ENCODE peak calls at places on chromosomes 4 and X, in eight cellular contexts. Z is lower lobe of right lung, X is AG10803, Q is AG04450, T is AG04449, D is endothelial cell, I is Calu3, B is astrocyte of the cerebellum. H is an unnamed sample.
A peak's percentile ranks its signal among the peaks of the same experiment; 100 is the strongest.

GRCh38 chr4:16122784-16123183 is 39.0 kb upstream of the PROM1 start:
- DNase-seq in D (no peak), B (no peak), I (no peak), T (no peak), X (no peak), Q (no peak), Z (no peak), H (no peak)

GRCh38 chr4:15847746-15848145 is 69.6 kb downstream of the CD38 start:
- DNase-seq in X (no peak), T (no peak), I (no peak), Q (no peak), D (no peak), B (no peak), Z (no peak), H (no peak)

GRCh38 chr4:177371452-177371851 is 61.8 kb downstream of the NEIL3 start:
- DNase-seq in Q (no peak), T (no peak), D (no peak), X (no peak), I (no peak), Z (no peak), B (no peak), H (no peak)

GRCh38 chr4:141153751-141154510 is 20.7 kb upstream of the RNF150 start:
- DNase-seq in Q (no peak), I (no peak), X (no peak), D (no peak), T (no peak), Z (no peak), B (no peak), H (no peak)

GRCh38 chrX:68508799-68509198 is 9.9 kb downstream of the YIPF6 start:
- DNase-seq in Q (no peak), I (no peak), T (no peak), D (no peak), Z (no peak), B (no peak), X (peak; percentile 9), H (no peak)

GRCh38 chr4:33340168-33340567 is 2620.0 kb downstream of the PCDH7 start:
- DNase-seq in Q (no peak), X (no peak), I (no peak), B (no peak), Z (no peak), D (no peak), T (no peak), H (no peak)

GRCh38 chr4:55038176-55038890 is 87.1 kb downstream of the KDR start:
- DNase-seq in B (peak; percentile 19), T (no peak), Q (no peak), I (no peak), X (peak; percentile 21), Z (no peak), D (no peak), H (no peak)

GRCh38 chr4:76687730-76688441 is 210.1 kb downstream of the SOWAHB start:
- DNase-seq in X (no peak), B (no peak), T (no peak), D (no peak), Q (no peak), Z (no peak), I (no peak), H (no peak)

GRCh38 chrX:134683351-134683750 is 25.1 kb upstream of the PLAC1 start:
- DNase-seq in D (no peak), X (no peak), B (no peak), T (no peak), I (no peak), Z (no peak), Q (no peak), H (no peak)

GRCh38 chr4:29405151-29405550 is 1315.0 kb upstream of the PCDH7 start:
- DNase-seq in T (no peak), Q (no peak), D (no peak), I (no peak), B (no peak), X (no peak), Z (no peak), H (no peak)

GRCh38 chr4:58940167-58940566 is 1830.0 kb upstream of the IGFBP7 start:
- DNase-seq in D (no peak), B (no peak), I (no peak), Z (no peak), Q (no peak), X (no peak), T (no peak), H (no peak)

GRCh38 chrX:15151267-15152196 is 118.4 kb downstream of the ASB9 start:
- DNase-seq in T (no peak), I (no peak), Q (no peak), Z (no peak), B (no peak), X (no peak), D (no peak), H (no peak)

GRCh38 chrX:15146515-15146914 is 123.4 kb downstream of the ASB9 start:
- DNase-seq in I (peak; percentile 9), Q (no peak), D (peak; percentile 39), B (no peak), X (peak; percentile 5), Z (peak; percentile 38), T (no peak), H (no peak)

GRCh38 chrX:15150578-15150977 is 119.3 kb downstream of the ASB9 start:
- DNase-seq in I (no peak), Z (no peak), D (no peak), X (no peak), Q (no peak), B (no peak), T (no peak), H (no peak)
- TF ChIP-seq CTCF in I (no peak), Z (no peak), D (no peak), X (no peak), Q (no peak), B (no peak), T (no peak), H (no peak)

DNA sequence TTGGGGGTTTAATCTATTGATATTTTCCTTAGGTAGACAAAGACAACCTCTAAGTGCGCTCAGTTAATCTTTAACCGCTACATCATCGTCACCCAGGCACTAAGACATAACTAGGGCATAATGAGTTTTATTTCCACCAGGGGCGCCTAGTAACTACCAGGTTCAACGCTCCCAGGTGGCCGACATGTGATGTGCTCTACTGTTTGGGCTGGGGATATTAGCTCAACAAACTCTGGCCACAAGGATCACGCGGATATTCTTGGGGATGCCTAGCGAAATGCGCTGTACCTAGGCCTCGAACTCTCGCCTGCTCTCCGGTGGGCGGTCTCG is 915 bp upstream of the RAB33B start:
- DNase-seq in T (no peak), D (no peak), B (peak; percentile 42), Q (no peak), Z (no peak), I (peak; percentile 60), X (no peak), H (no peak)
- TF ChIP-seq CTCF in T (peak; percentile 28), D (peak; percentile 41), B (peak; percentile 46), Q (peak; percentile 44), Z (peak; percentile 28), I (peak; percentile 31), X (peak; percentile 45), H (peak; percentile 69)

DNA sequence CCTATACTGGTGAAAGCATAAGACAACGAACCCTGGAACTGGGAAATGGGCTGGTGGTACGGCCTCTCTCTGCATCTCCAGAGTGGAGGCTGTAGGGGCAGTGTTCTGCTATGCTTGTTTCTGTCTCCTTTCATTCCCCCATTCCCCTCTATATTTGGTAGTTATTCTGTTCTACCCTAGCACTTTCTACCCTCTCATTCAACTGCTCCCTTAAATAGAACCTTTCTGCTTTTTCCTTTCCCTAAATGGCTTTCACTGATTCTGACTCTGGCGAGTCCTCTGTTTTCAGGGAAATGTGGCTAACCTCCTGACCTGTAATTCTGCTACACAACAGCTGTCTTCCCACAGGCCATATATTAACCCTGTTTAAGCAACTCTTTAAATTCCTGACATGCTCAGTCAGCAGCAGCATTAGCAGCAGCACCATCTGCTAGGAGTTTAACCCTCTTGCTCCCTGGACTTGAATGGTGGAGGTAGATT is 94.2 kb downstream of the CXCL13 start:
- DNase-seq in B (peak; percentile 76), D (no peak), T (peak; percentile 55), Q (peak; percentile 82), I (peak; percentile 1), Z (no peak), X (peak; percentile 86), H (no peak)
- TF ChIP-seq CTCF in B (peak; percentile 48), D (no peak), T (peak; percentile 34), Q (peak; percentile 31), I (no peak), Z (no peak), X (peak; percentile 39), H (peak; percentile 14)

GRCh38 chr4:162841769-162842168 is 324.9 kb downstream of the NAF1 start:
- DNase-seq in Z (no peak), X (no peak), T (no peak), D (no peak), B (no peak), Q (no peak), I (no peak), H (no peak)
- TF ChIP-seq CTCF in Z (no peak), X (no peak), T (no peak), D (no peak), B (no peak), Q (no peak), I (no peak), H (no peak)

GRCh38 chr4:181308476-181309170 is 934.6 kb upstream of the TENM3 start:
- DNase-seq in D (no peak), T (no peak), I (no peak), Q (no peak), B (no peak), X (no peak), Z (no peak), H (no peak)
- TF ChIP-seq CTCF in D (no peak), T (no peak), I (no peak), Q (no peak), B (no peak), X (no peak), Z (no peak), H (no peak)

DNA sequence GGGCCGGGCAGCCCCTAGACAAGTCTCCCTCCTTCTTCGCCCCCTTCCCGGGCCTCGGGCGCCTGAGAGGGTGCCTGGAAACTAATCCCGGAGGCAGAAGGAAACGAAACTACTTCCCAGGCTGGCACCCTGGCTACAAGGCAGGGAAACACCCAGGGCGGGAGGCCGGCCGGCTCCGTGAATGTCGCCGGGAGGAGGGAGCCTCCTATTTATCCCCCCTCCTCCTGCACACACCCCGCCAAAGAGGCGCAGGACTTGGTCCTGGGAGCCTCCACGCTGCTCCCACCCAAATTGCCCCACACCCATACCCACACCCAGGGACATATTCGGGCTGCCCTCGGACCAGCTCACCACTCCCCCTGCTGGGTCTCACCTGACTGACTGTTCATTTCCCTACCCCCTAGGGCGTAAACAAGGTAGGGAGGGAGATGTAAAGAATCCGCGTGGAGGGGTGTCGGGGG is at the start of gene BTC:
- DNase-seq in Q (no peak), X (no peak), D (peak; percentile 38), I (peak; percentile 79), Z (peak; percentile 72), B (no peak), T (no peak), H (peak; percentile 49)
- TF ChIP-seq CTCF in Q (peak; percentile 35), X (peak; percentile 5), D (no peak), I (peak; percentile 58), Z (peak; percentile 22), B (peak; percentile 40), T (no peak), H (peak; percentile 58)

GRCh38 chr4:77819836-77820679 is 890 bp upstream of the CNOT6L start:
- DNase-seq in I (peak; percentile 86), T (no peak), Q (no peak), X (peak; percentile 74), Z (peak; percentile 94), D (peak; percentile 90), B (peak; percentile 37), H (peak; percentile 87)
- TF ChIP-seq CTCF in I (no peak), T (no peak), Q (no peak), X (peak; percentile 10), Z (no peak), D (no peak), B (no peak), H (peak; percentile 14)

GRCh38 chr4:87053802-87054767 is 119.3 kb downstream of the AFF1 start:
- DNase-seq in B (no peak), Q (no peak), X (no peak), Z (no peak), D (no peak), I (no peak), T (no peak), H (no peak)
- TF ChIP-seq CTCF in B (no peak), Q (no peak), X (no peak), Z (no peak), D (peak; percentile 20), I (no peak), T (no peak), H (no peak)

H was measured in RWPE2.